ENCODE peak calls at places on chromosomes 16 and 17, in seven cellular contexts. I, C, F, S, B, X and P are unnamed samples. For H3K9me3, the result is how much of the 10 kb centered on the place peaks cover.

GRCh38 chr16:50166511-50167500 is 13.7 kb downstream of the TENT4B start:
- DNase-seq in I (peak), C (no peak), F (no peak), S (no peak), B (no peak), X (no peak), P (no peak)

GRCh38 chr17:56577810-56578209 is 15.7 kb upstream of the NOG start:
- DNase-seq in I (no peak), C (no peak), F (no peak), S (no peak), B (no peak), X (no peak), P (no peak)

GRCh38 chr16:56828641-56829040 is 36.4 kb upstream of the SLC12A3 start:
- DNase-seq in I (no peak), C (no peak), F (no peak), S (no peak), B (no peak), X (no peak), P (no peak)

GRCh38 chr17:18213666-18214270 is 11.7 kb upstream of the LLGL1 start:
- DNase-seq in I (no peak), C (no peak), F (no peak), S (no peak), B (no peak), X (no peak), P (no peak)

GRCh38 chr16:68646948-68647659 is 2.0 kb downstream of the CDH3 start:
- DNase-seq in I (peak), C (no peak), F (no peak), S (no peak), B (no peak), X (no peak), P (no peak)

GRCh38 chr17:82394296-82394695 is 22.7 kb downstream of the UTS2R start:
- DNase-seq in I (no peak), C (no peak), F (no peak), S (no peak), B (no peak), X (no peak), P (no peak)

GRCh38 chr16:68406458-68407041 is 41.8 kb downstream of the SMPD3 start:
- DNase-seq in I (no peak), C (peak), F (no peak), S (no peak), B (peak), X (no peak), P (no peak)

GRCh38 chr16:30748634-30749445 is 615 bp downstream of the PHKG2 start:
- DNase-seq in I (peak), C (peak), F (no peak), S (peak), B (peak), X (no peak), P (no peak)

GRCh38 chr17:33013596-33014375 is 22.1 kb downstream of the SPACA3 start:
- DNase-seq in I (no peak), C (no peak), F (no peak), S (no peak), B (no peak), X (no peak), P (no peak)

GRCh38 chr17:64110436-64111152 is 19.4 kb downstream of the ERN1 start:
- DNase-seq in I (no peak), C (no peak), F (no peak), S (no peak), B (no peak), X (no peak), P (no peak)

GRCh38 chr17:27579897-27580321 is 51.1 kb upstream of the LGALS9 start:
- DNase-seq in I (no peak), C (no peak), F (no peak), S (no peak), B (no peak), X (no peak), P (no peak)

GRCh38 chr17:43689814-43690213 is 28.1 kb upstream of the MEOX1 start:
- DNase-seq in I (no peak), C (no peak), F (no peak), S (no peak), B (no peak), X (no peak), P (no peak)

GRCh38 chr17:18319604-18320256 is 4.6 kb downstream of the SMCR8 start:
- DNase-seq in I (peak), C (peak), F (no peak), S (peak), B (peak), X (peak), P (no peak)

GRCh38 chr17:47630614-47631013 is 19.1 kb upstream of the KPNB1 start:
- DNase-seq in I (no peak), C (peak), F (no peak), S (no peak), B (no peak), X (no peak), P (no peak)

GRCh38 chr17:60613325-60613724 is 13.3 kb downstream of the PPM1D start:
- DNase-seq in I (no peak), C (no peak), F (no peak), S (no peak), B (no peak), X (no peak), P (no peak)

GRCh38 chr17:12619444-12620199 is 46.1 kb upstream of the MYOCD start:
- DNase-seq in I (no peak), C (no peak), F (no peak), S (no peak), B (peak), X (peak), P (no peak)

GRCh38 chr17:58504826-58505351 is 9.5 kb downstream of the MTMR4 start:
- DNase-seq in I (no peak), C (no peak), F (no peak), S (no peak), B (no peak), X (no peak), P (no peak)

GRCh38 chr17:36932383-36933173 is 4.7 kb upstream of the LHX1 start:
- DNase-seq in I (no peak), C (no peak), F (no peak), S (no peak), B (no peak), X (no peak), P (no peak)

GRCh38 chr17:7503521-7503920 is 19.4 kb downstream of the POLR2A start:
- DNase-seq in I (no peak), C (no peak), F (peak), S (no peak), B (no peak), X (no peak), P (no peak)

GRCh38 chr16:28136751-28137434 is 73.4 kb upstream of the GSG1L start:
- DNase-seq in I (no peak), C (no peak), F (no peak), S (no peak), B (no peak), X (peak), P (no peak)

GRCh38 chr17:18176152-18176551 is 7.5 kb upstream of the ALKBH5 start:
- DNase-seq in I (no peak), C (no peak), F (no peak), S (no peak), B (no peak), X (no peak), P (no peak)

GRCh38 chr17:80836971-80837481 is 154.6 kb upstream of the CHMP6 start:
- DNase-seq in I (no peak), C (no peak), F (peak), S (no peak), B (no peak), X (no peak), P (peak)

GRCh38 chr17:41492771-41493170 is 3.1 kb upstream of the KRT36 start:
- DNase-seq in I (no peak), C (peak), F (no peak), S (no peak), B (peak), X (no peak), P (no peak)

GRCh38 chr16:81632392-81633146 is 146.5 kb upstream of the PLCG2 start:
- DNase-seq in I (no peak), C (no peak), F (no peak), S (no peak), B (peak), X (peak), P (no peak)

GRCh38 chr17:17605083-17605746 is 13.7 kb upstream of the PEMT start:
- DNase-seq in I (no peak), C (no peak), F (no peak), S (no peak), B (no peak), X (no peak), P (no peak)

GRCh38 chr17:17067277-17067676 is 25.0 kb downstream of the MPRIP start:
- DNase-seq in I (peak), C (no peak), F (no peak), S (peak), B (no peak), X (no peak), P (peak)

GRCh38 chr17:6578491-6578890 is 22.1 kb upstream of the PITPNM3 start:
- DNase-seq in I (no peak), C (no peak), F (no peak), S (no peak), B (no peak), X (no peak), P (no peak)

GRCh38 chr17:9837551-9838471 is 12.1 kb downstream of the GLP2R start:
- DNase-seq in I (peak), C (no peak), F (no peak), S (no peak), B (peak), X (peak), P (no peak)

GRCh38 chr17:29562615-29563014 is 4.2 kb downstream of the ABHD15 start:
- DNase-seq in I (no peak), C (no peak), F (no peak), S (no peak), B (no peak), X (no peak), P (no peak)

GRCh38 chr17:21495281-21495680 is 119.1 kb downstream of the KCNJ12 start:
- DNase-seq in I (no peak), C (peak), F (no peak), S (no peak), B (no peak), X (no peak), P (no peak)

GRCh38 chr17:44376124-44376523 is 12.5 kb upstream of the FAM171A2 start:
- DNase-seq in I (no peak), C (peak), F (peak), S (peak), B (peak), X (peak), P (no peak)

GRCh38 chr17:14308636-14308964 is 7.7 kb downstream of the HS3ST3B1 start:
- DNase-seq in I (no peak), C (no peak), F (no peak), S (no peak), B (no peak), X (no peak), P (no peak)

GRCh38 chr17:35890774-35891155 is 10.6 kb upstream of the CCL5 start:
- DNase-seq in I (no peak), C (no peak), F (peak), S (no peak), B (no peak), X (peak), P (no peak)

GRCh38 chr17:63911657-63912100 is 621 bp upstream of the CSHL1 start:
- DNase-seq in I (no peak), C (peak), F (peak), S (peak), B (peak), X (peak), P (no peak)

GRCh38 chr17:68775338-68775737 is 174.2 kb upstream of the FAM20A start:
- DNase-seq in I (no peak), C (no peak), F (no peak), S (no peak), B (peak), X (no peak), P (no peak)

GRCh38 chr16:70651524-70651923 is 5.2 kb downstream of the IL34 start:
- DNase-seq in I (peak), C (no peak), F (no peak), S (no peak), B (no peak), X (no peak), P (no peak)

GRCh38 chr16:70652322-70652721 is 6.0 kb downstream of the IL34 start:
- DNase-seq in I (no peak), C (no peak), F (no peak), S (no peak), B (no peak), X (no peak), P (no peak)

GRCh38 chr16:70656065-70656711 is 9.8 kb downstream of the IL34 start:
- DNase-seq in I (no peak), C (no peak), F (no peak), S (no peak), B (no peak), X (no peak), P (no peak)

GRCh38 chr16:70653406-70653805 is 7.0 kb downstream of the IL34 start:
- DNase-seq in I (peak), C (no peak), F (no peak), S (no peak), B (no peak), X (no peak), P (peak)

DNA sequence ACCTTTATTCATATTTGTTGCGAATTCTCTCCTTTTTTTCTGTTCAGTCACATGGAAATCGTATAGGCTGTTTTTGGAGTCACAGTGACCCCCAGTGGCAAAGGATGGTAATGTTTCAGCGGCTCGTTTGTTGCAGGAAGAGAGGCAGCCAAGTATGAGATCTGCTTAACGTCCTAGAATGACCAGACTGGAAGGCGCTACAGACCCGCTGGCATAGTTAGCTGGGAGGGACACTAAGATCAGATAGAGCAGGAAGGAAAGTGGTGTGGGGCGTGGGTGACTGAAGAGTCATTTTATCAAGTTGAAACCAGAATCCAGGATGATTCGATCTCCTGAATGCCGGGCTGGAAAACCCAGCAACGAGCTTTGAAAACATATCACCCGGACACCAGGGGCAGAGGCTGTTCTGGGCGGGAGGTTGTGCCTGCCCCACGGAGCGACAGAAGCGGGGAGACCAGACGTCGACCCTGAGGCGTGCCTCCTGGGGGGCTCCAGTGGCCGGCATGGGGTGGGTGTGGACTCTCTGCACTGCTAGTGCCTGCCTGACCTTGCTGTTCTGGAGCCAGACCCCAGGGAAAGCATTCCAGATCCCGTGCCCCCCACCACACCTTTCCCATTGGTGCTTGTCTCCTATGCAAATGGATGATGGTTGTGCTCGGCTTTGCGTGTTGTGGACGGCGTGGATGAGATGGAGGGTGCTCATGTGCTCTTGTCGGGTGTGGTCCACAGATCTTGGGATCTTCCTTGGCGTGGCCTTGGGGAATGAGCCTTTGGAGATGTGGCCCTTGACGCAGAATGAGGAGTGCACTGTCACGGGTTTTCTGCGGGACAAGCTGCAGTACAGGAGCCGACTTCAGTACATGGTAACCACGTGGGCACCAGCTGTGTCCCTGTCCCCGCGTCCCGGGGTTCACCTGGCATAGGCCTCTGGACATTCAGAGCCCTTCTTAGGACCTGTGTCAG is 7.7 kb downstream of the IL34 start:
- DNase-seq in I (peak), C (peak), F (peak), S (peak), B (peak), X (peak), P (peak)
- H3K4me3 ChIP-seq in I (no peak), C (peak), F (no peak), S (no peak), B (peak), X (no peak), P (no peak)

DNA sequence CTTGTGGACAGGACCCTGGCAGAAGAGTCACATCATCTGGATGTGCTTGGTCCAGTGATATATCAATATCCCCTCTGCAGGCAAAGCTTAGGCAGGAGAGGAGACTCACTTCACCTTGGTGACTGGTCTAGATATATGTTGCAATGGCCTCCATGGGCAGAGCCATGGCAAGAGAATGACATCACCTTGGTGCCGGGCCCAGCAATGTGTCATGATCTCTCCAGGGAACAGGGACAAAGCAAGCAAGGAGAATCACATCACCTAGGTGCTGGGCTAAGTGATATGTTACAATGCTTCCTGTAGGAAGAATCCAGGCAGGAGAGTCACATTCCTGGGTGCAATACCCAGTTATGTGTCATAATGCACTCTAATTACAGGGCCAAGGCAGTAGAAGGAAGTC is 2106.2 kb downstream of the TP53TG3F start:
- DNase-seq in I (no peak), C (no peak), F (no peak), S (no peak), B (no peak), X (no peak), P (no peak)
- H3K9me3 ChIP-seq in I (under half), C (under half), F (half or more), S (under half), B (under half), X (under half), P (under half)

DNA sequence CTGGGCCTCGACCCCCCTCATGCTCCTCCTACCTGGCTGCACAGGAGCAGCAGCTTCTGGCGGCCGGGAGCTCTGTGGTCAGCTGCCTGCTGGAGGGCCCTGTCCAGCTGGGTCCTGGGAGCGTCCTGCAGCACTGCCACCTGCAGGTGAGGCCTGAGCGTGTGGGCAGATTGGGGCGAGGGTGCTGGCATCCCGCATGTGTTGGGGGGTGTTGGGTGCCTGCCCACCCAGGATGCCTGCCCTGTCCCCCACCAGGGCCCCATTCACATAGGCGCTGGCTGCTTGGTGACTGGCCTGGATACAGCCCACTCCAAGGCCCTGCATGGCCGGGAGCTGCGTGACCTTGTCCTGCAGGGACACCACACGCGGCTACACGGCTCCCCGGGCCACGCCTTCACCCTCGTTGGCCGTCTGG is 16.5 kb downstream of the FCSK start:
- DNase-seq in I (no peak), C (peak), F (no peak), S (peak), B (no peak), X (peak), P (no peak)
- TF ChIP-seq CTCF in I (no peak), C (peak), F (no peak), S (peak), B (peak), X (peak), P (peak)

GRCh38 chr16:52470601-52471000 is 76.3 kb downstream of the TOX3 start:
- DNase-seq in I (no peak), C (no peak), F (no peak), S (no peak), B (no peak), X (no peak), P (no peak)

GRCh38 chr16:52474679-52475078 is 72.3 kb downstream of the TOX3 start:
- DNase-seq in I (no peak), C (no peak), F (no peak), S (no peak), B (no peak), X (no peak), P (no peak)

GRCh38 chr16:52469091-52469490 is 77.9 kb downstream of the TOX3 start:
- DNase-seq in I (no peak), C (no peak), F (no peak), S (no peak), B (no peak), X (no peak), P (no peak)

GRCh38 chr16:52469775-52470174 is 77.2 kb downstream of the TOX3 start:
- DNase-seq in I (no peak), C (no peak), F (no peak), S (no peak), B (no peak), X (no peak), P (no peak)

GRCh38 chr16:52471650-52472370 is 75.1 kb downstream of the TOX3 start:
- DNase-seq in I (no peak), C (no peak), F (no peak), S (no peak), B (no peak), X (no peak), P (no peak)
- H3K4me3 ChIP-seq in I (no peak), C (no peak), F (no peak), S (no peak), B (no peak), X (no peak), P (no peak)

GRCh38 chr16:606656-607307 is 16.9 kb downstream of the RAB40C start:
- DNase-seq in I (no peak), C (no peak), F (no peak), S (no peak), B (no peak), X (no peak), P (no peak)
- H3K9me3 ChIP-seq in I (under half), C (under half), F (under half), S (under half), B (under half), X (under half), P (under half)

GRCh38 chr16:85172465-85173071 is 60.3 kb upstream of the CIBAR2 start:
- DNase-seq in I (no peak), C (peak), F (peak), S (peak), B (peak), X (peak), P (no peak)
- TF ChIP-seq CTCF in I (no peak), C (peak), F (no peak), S (peak), B (peak), X (peak), P (no peak)

GRCh38 chr17:74816883-74817620 is 40.9 kb upstream of the NAT9 start:
- DNase-seq in I (no peak), C (no peak), F (no peak), S (no peak), B (no peak), X (no peak), P (no peak)

GRCh38 chr17:74820037-74820436 is 39.6 kb downstream of the GRIN2C start:
- DNase-seq in I (no peak), C (no peak), F (no peak), S (no peak), B (no peak), X (no peak), P (no peak)

GRCh38 chr17:74815671-74816370 is 39.7 kb upstream of the NAT9 start:
- DNase-seq in I (no peak), C (no peak), F (no peak), S (peak), B (no peak), X (no peak), P (no peak)

GRCh38 chr17:74815067-74815466 is 38.9 kb upstream of the NAT9 start:
- DNase-seq in I (no peak), C (no peak), F (no peak), S (no peak), B (no peak), X (no peak), P (no peak)

GRCh38 chr17:74818306-74818705 is 41.4 kb downstream of the GRIN2C start:
- DNase-seq in I (no peak), C (no peak), F (no peak), S (no peak), B (no peak), X (no peak), P (no peak)
- H3K4me3 ChIP-seq in I (no peak), C (no peak), F (no peak), S (no peak), B (no peak), X (no peak), P (no peak)

GRCh38 chr16:78667675-78668074 is 568.2 kb downstream of the WWOX start:
- DNase-seq in I (no peak), C (no peak), F (no peak), S (no peak), B (no peak), X (no peak), P (no peak)
- H3K9me3 ChIP-seq in I (under half), C (under half), F (under half), S (under half), B (under half), X (under half), P (under half)